ENCODE peak calls at places on chromosomes 5 and 9, in nine cellular contexts. One of them, this sample, is unnamed.

GRCh38 chr5:108521841-108522506 is 140.1 kb upstream of the FBXL17 start:
- DNase-seq in HT1080: peak
- DNase-seq in SK-N-MC: peak
- DNase-seq in WERI-Rb-1: peak
- DNase-seq in tibial nerve: peak
- DNase-seq in C1 segment of cervical spinal cord: no peak
- DNase-seq in HEK293T: peak
- DNase-seq in cardiac muscle cell: peak
- DNase-seq in activated naive CD8-positive, alpha-beta T cell treated with anti-CD3 and anti-CD28 coated beads, Interleukin-2, amount 50 U/mL, for 24 hours: no peak
- DNase-seq in this sample: peak

GRCh38 chr9:79976501-79977444 is 405.0 kb downstream of the TLE4 start:
- DNase-seq in HT1080: no peak
- DNase-seq in SK-N-MC: no peak
- DNase-seq in WERI-Rb-1: peak
- DNase-seq in tibial nerve: no peak
- DNase-seq in C1 segment of cervical spinal cord: no peak
- DNase-seq in HEK293T: no peak
- DNase-seq in cardiac muscle cell: no peak
- DNase-seq in activated naive CD8-positive, alpha-beta T cell treated with anti-CD3 and anti-CD28 coated beads, Interleukin-2, amount 50 U/mL, for 24 hours: no peak
- DNase-seq in this sample: no peak

GRCh38 chr9:21796768-21797167 is 5.7 kb upstream of the MTAP start:
- DNase-seq in HT1080: no peak
- DNase-seq in SK-N-MC: no peak
- DNase-seq in WERI-Rb-1: no peak
- DNase-seq in tibial nerve: no peak
- DNase-seq in C1 segment of cervical spinal cord: no peak
- DNase-seq in HEK293T: no peak
- DNase-seq in cardiac muscle cell: peak
- DNase-seq in activated naive CD8-positive, alpha-beta T cell treated with anti-CD3 and anti-CD28 coated beads, Interleukin-2, amount 50 U/mL, for 24 hours: no peak
- DNase-seq in this sample: no peak

GRCh38 chr5:172820046-172820767 is 13.8 kb upstream of the ERGIC1 start:
- DNase-seq in HT1080: no peak
- DNase-seq in SK-N-MC: no peak
- DNase-seq in WERI-Rb-1: no peak
- DNase-seq in tibial nerve: no peak
- DNase-seq in C1 segment of cervical spinal cord: no peak
- DNase-seq in HEK293T: no peak
- DNase-seq in cardiac muscle cell: peak
- DNase-seq in activated naive CD8-positive, alpha-beta T cell treated with anti-CD3 and anti-CD28 coated beads, Interleukin-2, amount 50 U/mL, for 24 hours: no peak
- DNase-seq in this sample: no peak

GRCh38 chr5:95382843-95383242 is 8.3 kb upstream of the FAM81B start:
- DNase-seq in HT1080: peak
- DNase-seq in SK-N-MC: no peak
- DNase-seq in WERI-Rb-1: no peak
- DNase-seq in tibial nerve: no peak
- DNase-seq in C1 segment of cervical spinal cord: no peak
- DNase-seq in HEK293T: peak
- DNase-seq in cardiac muscle cell: no peak
- DNase-seq in activated naive CD8-positive, alpha-beta T cell treated with anti-CD3 and anti-CD28 coated beads, Interleukin-2, amount 50 U/mL, for 24 hours: no peak
- DNase-seq in this sample: no peak

GRCh38 chr5:157748740-157749461 is 5.4 kb downstream of the LSM11 start:
- DNase-seq in HT1080: peak
- DNase-seq in SK-N-MC: no peak
- DNase-seq in WERI-Rb-1: no peak
- DNase-seq in tibial nerve: no peak
- DNase-seq in C1 segment of cervical spinal cord: no peak
- DNase-seq in HEK293T: no peak
- DNase-seq in cardiac muscle cell: peak
- DNase-seq in activated naive CD8-positive, alpha-beta T cell treated with anti-CD3 and anti-CD28 coated beads, Interleukin-2, amount 50 U/mL, for 24 hours: no peak
- DNase-seq in this sample: no peak

GRCh38 chr5:109901628-109901981 is 211.9 kb downstream of the MAN2A1 start:
- DNase-seq in HT1080: no peak
- DNase-seq in SK-N-MC: no peak
- DNase-seq in WERI-Rb-1: no peak
- DNase-seq in tibial nerve: no peak
- DNase-seq in C1 segment of cervical spinal cord: no peak
- DNase-seq in HEK293T: no peak
- DNase-seq in cardiac muscle cell: no peak
- DNase-seq in activated naive CD8-positive, alpha-beta T cell treated with anti-CD3 and anti-CD28 coated beads, Interleukin-2, amount 50 U/mL, for 24 hours: no peak
- DNase-seq in this sample: peak

GRCh38 chr5:179549973-179550510 is 312 bp upstream of the RUFY1 start:
- DNase-seq in HT1080: peak
- DNase-seq in SK-N-MC: peak
- DNase-seq in WERI-Rb-1: no peak
- DNase-seq in tibial nerve: peak
- DNase-seq in C1 segment of cervical spinal cord: no peak
- DNase-seq in HEK293T: no peak
- DNase-seq in cardiac muscle cell: no peak
- DNase-seq in activated naive CD8-positive, alpha-beta T cell treated with anti-CD3 and anti-CD28 coated beads, Interleukin-2, amount 50 U/mL, for 24 hours: peak
- DNase-seq in this sample: no peak

GRCh38 chr5:149254506-149254905 is 17.2 kb upstream of the AFAP1L1 start:
- DNase-seq in HT1080: no peak
- DNase-seq in SK-N-MC: no peak
- DNase-seq in WERI-Rb-1: no peak
- DNase-seq in tibial nerve: no peak
- DNase-seq in C1 segment of cervical spinal cord: no peak
- DNase-seq in HEK293T: no peak
- DNase-seq in cardiac muscle cell: peak
- DNase-seq in activated naive CD8-positive, alpha-beta T cell treated with anti-CD3 and anti-CD28 coated beads, Interleukin-2, amount 50 U/mL, for 24 hours: no peak
- DNase-seq in this sample: no peak

GRCh38 chr9:74810200-74810599 is 77.5 kb downstream of the TRPM6 start:
- DNase-seq in HT1080: no peak
- DNase-seq in SK-N-MC: no peak
- DNase-seq in WERI-Rb-1: no peak
- DNase-seq in tibial nerve: no peak
- DNase-seq in C1 segment of cervical spinal cord: no peak
- DNase-seq in HEK293T: no peak
- DNase-seq in cardiac muscle cell: no peak
- DNase-seq in activated naive CD8-positive, alpha-beta T cell treated with anti-CD3 and anti-CD28 coated beads, Interleukin-2, amount 50 U/mL, for 24 hours: no peak
- DNase-seq in this sample: no peak

GRCh38 chr5:143037071-143037470 is 266.9 kb downstream of the ARHGAP26 start:
- DNase-seq in HT1080: peak
- DNase-seq in SK-N-MC: no peak
- DNase-seq in WERI-Rb-1: peak
- DNase-seq in tibial nerve: no peak
- DNase-seq in C1 segment of cervical spinal cord: no peak
- DNase-seq in HEK293T: no peak
- DNase-seq in cardiac muscle cell: no peak
- DNase-seq in activated naive CD8-positive, alpha-beta T cell treated with anti-CD3 and anti-CD28 coated beads, Interleukin-2, amount 50 U/mL, for 24 hours: peak
- DNase-seq in this sample: no peak

GRCh38 chr5:104344809-104345512 is 782.4 kb upstream of the NUDT12 start:
- DNase-seq in HT1080: peak
- DNase-seq in SK-N-MC: no peak
- DNase-seq in WERI-Rb-1: peak
- DNase-seq in tibial nerve: no peak
- DNase-seq in C1 segment of cervical spinal cord: no peak
- DNase-seq in HEK293T: no peak
- DNase-seq in cardiac muscle cell: peak
- DNase-seq in activated naive CD8-positive, alpha-beta T cell treated with anti-CD3 and anti-CD28 coated beads, Interleukin-2, amount 50 U/mL, for 24 hours: no peak
- DNase-seq in this sample: no peak

GRCh38 chr9:86573886-86574285 is 219.7 kb upstream of the TUT7 start:
- DNase-seq in HT1080: no peak
- DNase-seq in SK-N-MC: no peak
- DNase-seq in WERI-Rb-1: no peak
- DNase-seq in tibial nerve: no peak
- DNase-seq in C1 segment of cervical spinal cord: no peak
- DNase-seq in HEK293T: no peak
- DNase-seq in cardiac muscle cell: no peak
- DNase-seq in activated naive CD8-positive, alpha-beta T cell treated with anti-CD3 and anti-CD28 coated beads, Interleukin-2, amount 50 U/mL, for 24 hours: no peak
- DNase-seq in this sample: no peak

GRCh38 chr5:139655727-139656271 is 7.7 kb downstream of the CXXC5 start:
- DNase-seq in HT1080: no peak
- DNase-seq in SK-N-MC: no peak
- DNase-seq in WERI-Rb-1: no peak
- DNase-seq in tibial nerve: no peak
- DNase-seq in C1 segment of cervical spinal cord: no peak
- DNase-seq in HEK293T: no peak
- DNase-seq in cardiac muscle cell: no peak
- DNase-seq in activated naive CD8-positive, alpha-beta T cell treated with anti-CD3 and anti-CD28 coated beads, Interleukin-2, amount 50 U/mL, for 24 hours: no peak
- DNase-seq in this sample: no peak

GRCh38 chr9:73037613-73038012 is 84.8 kb upstream of the ALDH1A1 start:
- DNase-seq in HT1080: peak
- DNase-seq in SK-N-MC: no peak
- DNase-seq in WERI-Rb-1: no peak
- DNase-seq in tibial nerve: no peak
- DNase-seq in C1 segment of cervical spinal cord: no peak
- DNase-seq in HEK293T: no peak
- DNase-seq in cardiac muscle cell: peak
- DNase-seq in activated naive CD8-positive, alpha-beta T cell treated with anti-CD3 and anti-CD28 coated beads, Interleukin-2, amount 50 U/mL, for 24 hours: no peak
- DNase-seq in this sample: no peak

GRCh38 chr9:89604463-89605180 is at the start of gene GADD45G:
- DNase-seq in HT1080: no peak
- DNase-seq in SK-N-MC: no peak
- DNase-seq in WERI-Rb-1: peak
- DNase-seq in tibial nerve: peak
- DNase-seq in C1 segment of cervical spinal cord: peak
- DNase-seq in HEK293T: peak
- DNase-seq in cardiac muscle cell: peak
- DNase-seq in activated naive CD8-positive, alpha-beta T cell treated with anti-CD3 and anti-CD28 coated beads, Interleukin-2, amount 50 U/mL, for 24 hours: peak
- DNase-seq in this sample: peak

GRCh38 chr9:127344373-127344995 is 52.5 kb upstream of the SLC2A8 start:
- DNase-seq in HT1080: no peak
- DNase-seq in SK-N-MC: no peak
- DNase-seq in WERI-Rb-1: no peak
- DNase-seq in tibial nerve: no peak
- DNase-seq in C1 segment of cervical spinal cord: no peak
- DNase-seq in HEK293T: no peak
- DNase-seq in cardiac muscle cell: no peak
- DNase-seq in activated naive CD8-positive, alpha-beta T cell treated with anti-CD3 and anti-CD28 coated beads, Interleukin-2, amount 50 U/mL, for 24 hours: no peak
- DNase-seq in this sample: no peak

GRCh38 chr9:129146441-129146933 is 31.6 kb downstream of the IER5L start:
- DNase-seq in HT1080: no peak
- DNase-seq in SK-N-MC: no peak
- DNase-seq in WERI-Rb-1: no peak
- DNase-seq in tibial nerve: no peak
- DNase-seq in C1 segment of cervical spinal cord: peak
- DNase-seq in HEK293T: no peak
- DNase-seq in cardiac muscle cell: peak
- DNase-seq in activated naive CD8-positive, alpha-beta T cell treated with anti-CD3 and anti-CD28 coated beads, Interleukin-2, amount 50 U/mL, for 24 hours: no peak
- DNase-seq in this sample: no peak

GRCh38 chr9:849431-849830 is 7.9 kb downstream of the DMRT1 start:
- DNase-seq in HT1080: no peak
- DNase-seq in SK-N-MC: no peak
- DNase-seq in WERI-Rb-1: no peak
- DNase-seq in tibial nerve: no peak
- DNase-seq in C1 segment of cervical spinal cord: no peak
- DNase-seq in HEK293T: no peak
- DNase-seq in cardiac muscle cell: no peak
- DNase-seq in activated naive CD8-positive, alpha-beta T cell treated with anti-CD3 and anti-CD28 coated beads, Interleukin-2, amount 50 U/mL, for 24 hours: no peak
- DNase-seq in this sample: no peak

GRCh38 chr9:91785403-91785917 is 164.6 kb downstream of the ROR2 start:
- DNase-seq in HT1080: no peak
- DNase-seq in SK-N-MC: no peak
- DNase-seq in WERI-Rb-1: no peak
- DNase-seq in tibial nerve: no peak
- DNase-seq in C1 segment of cervical spinal cord: no peak
- DNase-seq in HEK293T: no peak
- DNase-seq in cardiac muscle cell: no peak
- DNase-seq in activated naive CD8-positive, alpha-beta T cell treated with anti-CD3 and anti-CD28 coated beads, Interleukin-2, amount 50 U/mL, for 24 hours: no peak
- DNase-seq in this sample: no peak

GRCh38 chr5:68343421-68343826 is 127.9 kb downstream of the PIK3R1 start:
- DNase-seq in HT1080: peak
- DNase-seq in SK-N-MC: no peak
- DNase-seq in WERI-Rb-1: no peak
- DNase-seq in tibial nerve: peak
- DNase-seq in C1 segment of cervical spinal cord: no peak
- DNase-seq in HEK293T: no peak
- DNase-seq in cardiac muscle cell: peak
- DNase-seq in activated naive CD8-positive, alpha-beta T cell treated with anti-CD3 and anti-CD28 coated beads, Interleukin-2, amount 50 U/mL, for 24 hours: peak
- DNase-seq in this sample: no peak

GRCh38 chr5:175741556-175741955 is 83.7 kb downstream of the HRH2 start:
- DNase-seq in HT1080: no peak
- DNase-seq in SK-N-MC: no peak
- DNase-seq in WERI-Rb-1: no peak
- DNase-seq in tibial nerve: no peak
- DNase-seq in C1 segment of cervical spinal cord: no peak
- DNase-seq in HEK293T: no peak
- DNase-seq in cardiac muscle cell: no peak
- DNase-seq in activated naive CD8-positive, alpha-beta T cell treated with anti-CD3 and anti-CD28 coated beads, Interleukin-2, amount 50 U/mL, for 24 hours: no peak
- DNase-seq in this sample: no peak

GRCh38 chr9:31304576-31304975 is 1079.9 kb upstream of the ACO1 start:
- DNase-seq in HT1080: peak
- DNase-seq in SK-N-MC: peak
- DNase-seq in WERI-Rb-1: no peak
- DNase-seq in tibial nerve: no peak
- DNase-seq in C1 segment of cervical spinal cord: no peak
- DNase-seq in HEK293T: no peak
- DNase-seq in cardiac muscle cell: peak
- DNase-seq in activated naive CD8-positive, alpha-beta T cell treated with anti-CD3 and anti-CD28 coated beads, Interleukin-2, amount 50 U/mL, for 24 hours: no peak
- DNase-seq in this sample: no peak

GRCh38 chr9:89359018-89359417 is 40.7 kb downstream of the SECISBP2 start:
- DNase-seq in HT1080: no peak
- DNase-seq in SK-N-MC: no peak
- DNase-seq in WERI-Rb-1: peak
- DNase-seq in tibial nerve: no peak
- DNase-seq in C1 segment of cervical spinal cord: no peak
- DNase-seq in HEK293T: no peak
- DNase-seq in cardiac muscle cell: no peak
- DNase-seq in activated naive CD8-positive, alpha-beta T cell treated with anti-CD3 and anti-CD28 coated beads, Interleukin-2, amount 50 U/mL, for 24 hours: no peak
- DNase-seq in this sample: no peak

GRCh38 chr5:42621662-42622061 is 135.0 kb upstream of the CCDC152 start:
- DNase-seq in HT1080: no peak
- DNase-seq in SK-N-MC: peak
- DNase-seq in WERI-Rb-1: no peak
- DNase-seq in tibial nerve: no peak
- DNase-seq in C1 segment of cervical spinal cord: no peak
- DNase-seq in HEK293T: no peak
- DNase-seq in cardiac muscle cell: no peak
- DNase-seq in activated naive CD8-positive, alpha-beta T cell treated with anti-CD3 and anti-CD28 coated beads, Interleukin-2, amount 50 U/mL, for 24 hours: no peak
- DNase-seq in this sample: no peak

GRCh38 chr5:172833691-172834569 is at the start of gene ERGIC1:
- DNase-seq in HT1080: peak
- DNase-seq in SK-N-MC: no peak
- DNase-seq in WERI-Rb-1: peak
- DNase-seq in tibial nerve: peak
- DNase-seq in C1 segment of cervical spinal cord: peak
- DNase-seq in HEK293T: peak
- DNase-seq in cardiac muscle cell: peak
- DNase-seq in activated naive CD8-positive, alpha-beta T cell treated with anti-CD3 and anti-CD28 coated beads, Interleukin-2, amount 50 U/mL, for 24 hours: peak
- DNase-seq in this sample: peak

GRCh38 chr5:112915831-112916230 is 6.2 kb downstream of the REEP5 start:
- DNase-seq in HT1080: no peak
- DNase-seq in SK-N-MC: no peak
- DNase-seq in WERI-Rb-1: no peak
- DNase-seq in tibial nerve: no peak
- DNase-seq in C1 segment of cervical spinal cord: no peak
- DNase-seq in HEK293T: no peak
- DNase-seq in cardiac muscle cell: no peak
- DNase-seq in activated naive CD8-positive, alpha-beta T cell treated with anti-CD3 and anti-CD28 coated beads, Interleukin-2, amount 50 U/mL, for 24 hours: no peak
- DNase-seq in this sample: no peak

GRCh38 chr9:133601746-133602145 is 7.4 kb downstream of the FAM163B start:
- DNase-seq in HT1080: no peak
- DNase-seq in SK-N-MC: no peak
- DNase-seq in WERI-Rb-1: no peak
- DNase-seq in tibial nerve: no peak
- DNase-seq in C1 segment of cervical spinal cord: no peak
- DNase-seq in HEK293T: no peak
- DNase-seq in cardiac muscle cell: no peak
- DNase-seq in activated naive CD8-positive, alpha-beta T cell treated with anti-CD3 and anti-CD28 coated beads, Interleukin-2, amount 50 U/mL, for 24 hours: no peak
- DNase-seq in this sample: no peak

GRCh38 chr5:15421798-15422456 is 78.1 kb upstream of the FBXL7 start:
- DNase-seq in HT1080: no peak
- DNase-seq in SK-N-MC: no peak
- DNase-seq in WERI-Rb-1: no peak
- DNase-seq in tibial nerve: peak
- DNase-seq in C1 segment of cervical spinal cord: no peak
- DNase-seq in HEK293T: no peak
- DNase-seq in cardiac muscle cell: peak
- DNase-seq in activated naive CD8-positive, alpha-beta T cell treated with anti-CD3 and anti-CD28 coated beads, Interleukin-2, amount 50 U/mL, for 24 hours: no peak
- DNase-seq in this sample: no peak

GRCh38 chr5:172910828-172911627 is 48.2 kb upstream of the RPL26L1 start:
- DNase-seq in HT1080: peak
- DNase-seq in SK-N-MC: no peak
- DNase-seq in WERI-Rb-1: peak
- DNase-seq in tibial nerve: peak
- DNase-seq in C1 segment of cervical spinal cord: no peak
- DNase-seq in HEK293T: no peak
- DNase-seq in cardiac muscle cell: peak
- DNase-seq in activated naive CD8-positive, alpha-beta T cell treated with anti-CD3 and anti-CD28 coated beads, Interleukin-2, amount 50 U/mL, for 24 hours: peak
- DNase-seq in this sample: peak

GRCh38 chr5:173281910-173282309 is 46.3 kb downstream of the STC2 start:
- DNase-seq in HT1080: peak
- DNase-seq in SK-N-MC: no peak
- DNase-seq in WERI-Rb-1: peak
- DNase-seq in tibial nerve: no peak
- DNase-seq in C1 segment of cervical spinal cord: no peak
- DNase-seq in HEK293T: peak
- DNase-seq in cardiac muscle cell: peak
- DNase-seq in activated naive CD8-positive, alpha-beta T cell treated with anti-CD3 and anti-CD28 coated beads, Interleukin-2, amount 50 U/mL, for 24 hours: no peak
- DNase-seq in this sample: peak

This sample was measured in HuH-7.